ENCODE peak calls at places on chromosomes 11 and 22, in four cellular contexts. One of them, this sample, is unnamed.

GRCh38 chr22:19820880-19821522 is 33.7 kb downstream of the GNB1L start:
- DNase-seq in left ventricle myocardium superior: no peak
- DNase-seq in RCC 7860: no peak
- DNase-seq in nephron progenitor cell: no peak
- DNase-seq in this sample: no peak

GRCh38 chr22:41920271-41920976 is 5.5 kb upstream of the SHISA8 start:
- DNase-seq in left ventricle myocardium superior: no peak
- DNase-seq in RCC 7860: no peak
- DNase-seq in nephron progenitor cell: no peak
- DNase-seq in this sample: no peak

GRCh38 chr11:20070459-20070858 is 89.8 kb downstream of the DBX1 start:
- DNase-seq in left ventricle myocardium superior: no peak
- DNase-seq in RCC 7860: no peak
- DNase-seq in nephron progenitor cell: no peak
- DNase-seq in this sample: no peak

GRCh38 chr11:131616456-131616855 is 246.0 kb downstream of the NTM start:
- DNase-seq in left ventricle myocardium superior: no peak
- DNase-seq in RCC 7860: no peak
- DNase-seq in nephron progenitor cell: no peak
- DNase-seq in this sample: no peak

GRCh38 chr22:20483771-20484170 is 11.8 kb downstream of the KLHL22 start:
- DNase-seq in left ventricle myocardium superior: no peak
- DNase-seq in RCC 7860: no peak
- DNase-seq in nephron progenitor cell: no peak
- DNase-seq in this sample: no peak

GRCh38 chr11:33703771-33704170 is 3.1 kb upstream of the C11orf91 start:
- DNase-seq in left ventricle myocardium superior: no peak
- DNase-seq in RCC 7860: peak
- DNase-seq in nephron progenitor cell: no peak
- DNase-seq in this sample: peak

GRCh38 chr22:49969751-49970527 is 9.4 kb downstream of the PIM3 start:
- DNase-seq in left ventricle myocardium superior: peak
- DNase-seq in RCC 7860: no peak
- DNase-seq in nephron progenitor cell: no peak
- DNase-seq in this sample: no peak

GRCh38 chr11:59216654-59217640 is 4.2 kb upstream of the MPEG1 start:
- DNase-seq in left ventricle myocardium superior: no peak
- DNase-seq in RCC 7860: no peak
- DNase-seq in nephron progenitor cell: no peak
- DNase-seq in this sample: peak

GRCh38 chr22:49597428-49598039 is 230.1 kb downstream of the BRD1 start:
- DNase-seq in left ventricle myocardium superior: no peak
- DNase-seq in RCC 7860: no peak
- DNase-seq in nephron progenitor cell: no peak
- DNase-seq in this sample: no peak

GRCh38 chr11:82978422-82979099 is 77.0 kb downstream of the DDIAS start:
- DNase-seq in left ventricle myocardium superior: no peak
- DNase-seq in RCC 7860: peak
- DNase-seq in nephron progenitor cell: no peak
- DNase-seq in this sample: peak

GRCh38 chr11:104529916-104530315 is 366.0 kb upstream of the PDGFD start:
- DNase-seq in left ventricle myocardium superior: no peak
- DNase-seq in RCC 7860: no peak
- DNase-seq in nephron progenitor cell: no peak
- DNase-seq in this sample: no peak

GRCh38 chr22:36405221-36405631 is 17.5 kb upstream of the MYH9 start:
- DNase-seq in left ventricle myocardium superior: no peak
- DNase-seq in RCC 7860: no peak
- DNase-seq in nephron progenitor cell: no peak
- DNase-seq in this sample: peak

GRCh38 chr11:122721964-122722266 is 66.4 kb downstream of the UBASH3B start:
- DNase-seq in left ventricle myocardium superior: no peak
- DNase-seq in RCC 7860: peak
- DNase-seq in nephron progenitor cell: no peak
- DNase-seq in this sample: peak

GRCh38 chr11:63906585-63906984 is 10.4 kb downstream of the RCOR2 start:
- DNase-seq in left ventricle myocardium superior: no peak
- DNase-seq in RCC 7860: no peak
- DNase-seq in nephron progenitor cell: peak
- DNase-seq in this sample: no peak

GRCh38 chr11:86906198-86906597 is 49.0 kb downstream of the FZD4 start:
- DNase-seq in left ventricle myocardium superior: no peak
- DNase-seq in RCC 7860: no peak
- DNase-seq in nephron progenitor cell: no peak
- DNase-seq in this sample: no peak

GRCh38 chr11:9577032-9577431 is 3.6 kb downstream of the WEE1 start:
- DNase-seq in left ventricle myocardium superior: no peak
- DNase-seq in RCC 7860: no peak
- DNase-seq in nephron progenitor cell: no peak
- DNase-seq in this sample: no peak

GRCh38 chr11:16909375-16910035 is 104.7 kb downstream of the PLEKHA7 start:
- DNase-seq in left ventricle myocardium superior: no peak
- DNase-seq in RCC 7860: no peak
- DNase-seq in nephron progenitor cell: no peak
- DNase-seq in this sample: no peak

GRCh38 chr11:134643115-134643514 is 231.1 kb upstream of the B3GAT1 start:
- DNase-seq in left ventricle myocardium superior: no peak
- DNase-seq in RCC 7860: no peak
- DNase-seq in nephron progenitor cell: no peak
- DNase-seq in this sample: no peak

GRCh38 chr11:85889676-85890579 is 34.7 kb downstream of the CCDC83 start:
- DNase-seq in left ventricle myocardium superior: no peak
- DNase-seq in RCC 7860: peak
- DNase-seq in nephron progenitor cell: no peak
- DNase-seq in this sample: peak

GRCh38 chr22:17063372-17064106 is 21.3 kb upstream of the IL17RA start:
- DNase-seq in left ventricle myocardium superior: no peak
- DNase-seq in RCC 7860: no peak
- DNase-seq in nephron progenitor cell: no peak
- DNase-seq in this sample: no peak

GRCh38 chr22:46727813-46728364 is 10.2 kb downstream of the CERK start:
- DNase-seq in left ventricle myocardium superior: no peak
- DNase-seq in RCC 7860: no peak
- DNase-seq in nephron progenitor cell: no peak
- DNase-seq in this sample: no peak

GRCh38 chr11:66386171-66387069 is 14.9 kb upstream of the SLC29A2 start:
- DNase-seq in left ventricle myocardium superior: peak
- DNase-seq in RCC 7860: peak
- DNase-seq in nephron progenitor cell: peak
- DNase-seq in this sample: peak

GRCh38 chr22:28885939-28886338 is 2.6 kb downstream of the ZNRF3 start:
- DNase-seq in left ventricle myocardium superior: no peak
- DNase-seq in RCC 7860: no peak
- DNase-seq in nephron progenitor cell: no peak
- DNase-seq in this sample: no peak

GRCh38 chr11:5631426-5631825 is 6.6 kb downstream of the TRIM34 start:
- DNase-seq in left ventricle myocardium superior: no peak
- DNase-seq in RCC 7860: no peak
- DNase-seq in nephron progenitor cell: no peak
- DNase-seq in this sample: no peak

GRCh38 chr11:76206327-76207081 is at the start of gene WNT11:
- DNase-seq in left ventricle myocardium superior: peak
- DNase-seq in RCC 7860: no peak
- DNase-seq in nephron progenitor cell: peak
- DNase-seq in this sample: peak

GRCh38 chr22:20437253-20438065 is at the start of gene SCARF2:
- DNase-seq in left ventricle myocardium superior: peak
- DNase-seq in RCC 7860: no peak
- DNase-seq in nephron progenitor cell: peak
- DNase-seq in this sample: no peak

GRCh38 chr11:68673991-68674390 is 10.4 kb upstream of the GAL start:
- DNase-seq in left ventricle myocardium superior: no peak
- DNase-seq in RCC 7860: no peak
- DNase-seq in nephron progenitor cell: no peak
- DNase-seq in this sample: no peak

GRCh38 chr11:2466869-2467694 is 22.3 kb downstream of the KCNQ1 start:
- DNase-seq in left ventricle myocardium superior: no peak
- DNase-seq in RCC 7860: no peak
- DNase-seq in nephron progenitor cell: no peak
- DNase-seq in this sample: no peak

GRCh38 chr11:45062974-45063635 is 83.3 kb upstream of the PRDM11 start:
- DNase-seq in left ventricle myocardium superior: no peak
- DNase-seq in RCC 7860: no peak
- DNase-seq in nephron progenitor cell: no peak
- DNase-seq in this sample: no peak

GRCh38 chr11:11129118-11129517 is 223.9 kb downstream of the CSNK2A3 start:
- DNase-seq in left ventricle myocardium superior: no peak
- DNase-seq in RCC 7860: no peak
- DNase-seq in nephron progenitor cell: no peak
- DNase-seq in this sample: no peak

GRCh38 chr22:33803883-33804282 is 116.4 kb downstream of the LARGE1 start:
- DNase-seq in left ventricle myocardium superior: no peak
- DNase-seq in RCC 7860: no peak
- DNase-seq in nephron progenitor cell: no peak
- DNase-seq in this sample: no peak

GRCh38 chr22:49907807-49908206 is 10.4 kb downstream of the ALG12 start:
- DNase-seq in left ventricle myocardium superior: no peak
- DNase-seq in RCC 7860: no peak
- DNase-seq in nephron progenitor cell: no peak
- DNase-seq in this sample: no peak

GRCh38 chr11:107018274-107018901 is at the start of gene GUCY1A2:
- DNase-seq in left ventricle myocardium superior: peak
- DNase-seq in RCC 7860: no peak
- DNase-seq in nephron progenitor cell: peak
- DNase-seq in this sample: no peak

GRCh38 chr11:57566564-57567209 is 785 bp downstream of the UBE2L6 start:
- DNase-seq in left ventricle myocardium superior: no peak
- DNase-seq in RCC 7860: no peak
- DNase-seq in nephron progenitor cell: no peak
- DNase-seq in this sample: no peak

GRCh38 chr11:12289667-12290476 is 87.5 kb upstream of the PARVA start:
- DNase-seq in left ventricle myocardium superior: no peak
- DNase-seq in RCC 7860: no peak
- DNase-seq in nephron progenitor cell: no peak
- DNase-seq in this sample: no peak

GRCh38 chr11:72227316-72228228 is 3.0 kb downstream of the INPPL1 start:
- DNase-seq in left ventricle myocardium superior: peak
- DNase-seq in RCC 7860: no peak
- DNase-seq in nephron progenitor cell: no peak
- DNase-seq in this sample: no peak

This sample was measured in PC-9.